ENCODE peak calls at places on chromosomes 5 and 9, in four cellular contexts. N, J, P and E are unnamed samples.

GRCh38 chr9:21752003-21752402 is 50.4 kb upstream of the MTAP start:
- DNase-seq in P (no peak), J (no peak), N (no peak), E (no peak)

GRCh38 chr9:78365979-78366697 is 69.2 kb downstream of the PSAT1 start:
- DNase-seq in P (no peak), N (peak), J (peak), E (no peak)

GRCh38 chr9:111531716-111532115 is 6.7 kb downstream of the ZNF483 start:
- DNase-seq in J (no peak), N (no peak), P (no peak), E (no peak)

GRCh38 chr9:9003184-9003583 is 1203.6 kb upstream of the DMAC1 start:
- DNase-seq in P (no peak), N (peak), J (no peak), E (no peak)

GRCh38 chr5:94545870-94546625 is 72.4 kb downstream of the KIAA0825 start:
- DNase-seq in N (no peak), J (no peak), P (no peak), E (no peak)

GRCh38 chr5:39419830-39420229 is 5.0 kb downstream of the DAB2 start:
- DNase-seq in N (no peak), P (no peak), J (no peak), E (no peak)

GRCh38 chr9:68457803-68458202 is 82.9 kb downstream of the TMEM252 start:
- DNase-seq in J (no peak), N (no peak), P (no peak), E (no peak)

GRCh38 chr5:43993634-43994395 is 390.8 kb downstream of the NNT start:
- DNase-seq in N (no peak), P (no peak), J (no peak), E (no peak)

GRCh38 chr9:95012035-95012708 is 285.7 kb downstream of the AOPEP start:
- DNase-seq in P (no peak), J (no peak), N (no peak), E (no peak)

GRCh38 chr5:137146402-137146889 is 352.7 kb downstream of the SPOCK1 start:
- DNase-seq in N (peak), J (no peak), P (peak), E (peak)

GRCh38 chr9:75448281-75448680 is 360.0 kb downstream of the OSTF1 start:
- DNase-seq in N (peak), J (no peak), P (no peak), E (no peak)